ENCODE peak calls at places on chromosomes 5 and 9, in ten cellular contexts. One of them, this sample, is unnamed.

GRCh38 chr5:102781786-102782185 is 26.7 kb downstream of the PAM start:
- DNase-seq in T-cell: no peak
- DNase-seq in HS-5: no peak
- DNase-seq in NCI-H748 treated with DMSO at 0.1 percent for 48 hours: no peak
- DNase-seq in T-helper 22 cell: no peak
- DNase-seq in NCI-H1092: no peak
- DNase-seq in fibroblast of the aortic adventitia: no peak
- DNase-seq in RPMI8226: no peak
- DNase-seq in pancreas: no peak
- DNase-seq in HCT116: no peak
- DNase-seq in this sample: no peak

GRCh38 chr9:613771-614347 is 227.6 kb upstream of the DMRT1 start:
- DNase-seq in NCI-H1092: no peak
- DNase-seq in RPMI8226: peak
- DNase-seq in T-cell: peak
- DNase-seq in pancreas: peak
- DNase-seq in T-helper 22 cell: no peak
- DNase-seq in HCT116: peak
- DNase-seq in NCI-H748 treated with DMSO at 0.1 percent for 48 hours: peak
- DNase-seq in HS-5: peak
- DNase-seq in fibroblast of the aortic adventitia: peak
- DNase-seq in this sample: peak

GRCh38 chr9:25742241-25742640 is 64.0 kb upstream of the TUSC1 start:
- DNase-seq in HS-5: no peak
- DNase-seq in NCI-H748 treated with DMSO at 0.1 percent for 48 hours: no peak
- DNase-seq in fibroblast of the aortic adventitia: no peak
- DNase-seq in pancreas: no peak
- DNase-seq in T-helper 22 cell: no peak
- DNase-seq in NCI-H1092: no peak
- DNase-seq in HCT116: no peak
- DNase-seq in RPMI8226: no peak
- DNase-seq in T-cell: no peak
- DNase-seq in this sample: peak

GRCh38 chr5:168288349-168289245 is 2.8 kb upstream of the WWC1 start:
- DNase-seq in fibroblast of the aortic adventitia: no peak
- DNase-seq in T-helper 22 cell: no peak
- DNase-seq in T-cell: no peak
- DNase-seq in NCI-H748 treated with DMSO at 0.1 percent for 48 hours: no peak
- DNase-seq in HS-5: no peak
- DNase-seq in RPMI8226: no peak
- DNase-seq in HCT116: peak
- DNase-seq in NCI-H1092: no peak
- DNase-seq in pancreas: peak
- DNase-seq in this sample: peak

GRCh38 chr9:13278368-13279246 is 885 bp downstream of the MPDZ start:
- DNase-seq in HCT116: no peak
- DNase-seq in T-helper 22 cell: no peak
- DNase-seq in fibroblast of the aortic adventitia: peak
- DNase-seq in T-cell: no peak
- DNase-seq in NCI-H1092: peak
- DNase-seq in pancreas: peak
- DNase-seq in NCI-H748 treated with DMSO at 0.1 percent for 48 hours: peak
- DNase-seq in HS-5: no peak
- DNase-seq in RPMI8226: no peak
- DNase-seq in this sample: peak

GRCh38 chr9:136055715-136056545 is 39.2 kb downstream of the NACC2 start:
- DNase-seq in NCI-H1092: no peak
- DNase-seq in T-helper 22 cell: no peak
- DNase-seq in HS-5: no peak
- DNase-seq in RPMI8226: no peak
- DNase-seq in HCT116: no peak
- DNase-seq in fibroblast of the aortic adventitia: no peak
- DNase-seq in NCI-H748 treated with DMSO at 0.1 percent for 48 hours: no peak
- DNase-seq in T-cell: no peak
- DNase-seq in pancreas: no peak
- DNase-seq in this sample: no peak

GRCh38 chr5:137320056-137321045 is 178.8 kb downstream of the SPOCK1 start:
- DNase-seq in HS-5: peak
- DNase-seq in T-helper 22 cell: no peak
- DNase-seq in RPMI8226: peak
- DNase-seq in pancreas: no peak
- DNase-seq in HCT116: peak
- DNase-seq in NCI-H748 treated with DMSO at 0.1 percent for 48 hours: peak
- DNase-seq in T-cell: no peak
- DNase-seq in fibroblast of the aortic adventitia: peak
- DNase-seq in NCI-H1092: peak
- DNase-seq in this sample: peak

GRCh38 chr5:139998837-139999236 is 44.3 kb downstream of the NRG2 start:
- DNase-seq in NCI-H748 treated with DMSO at 0.1 percent for 48 hours: no peak
- DNase-seq in fibroblast of the aortic adventitia: no peak
- DNase-seq in T-cell: no peak
- DNase-seq in pancreas: no peak
- DNase-seq in HS-5: no peak
- DNase-seq in NCI-H1092: no peak
- DNase-seq in T-helper 22 cell: no peak
- DNase-seq in HCT116: no peak
- DNase-seq in RPMI8226: no peak
- DNase-seq in this sample: no peak

GRCh38 chr5:30390095-30390494 is 803.4 kb upstream of the CDH6 start:
- DNase-seq in NCI-H1092: no peak
- DNase-seq in fibroblast of the aortic adventitia: no peak
- DNase-seq in NCI-H748 treated with DMSO at 0.1 percent for 48 hours: no peak
- DNase-seq in HS-5: no peak
- DNase-seq in RPMI8226: no peak
- DNase-seq in pancreas: no peak
- DNase-seq in HCT116: no peak
- DNase-seq in T-helper 22 cell: no peak
- DNase-seq in T-cell: no peak
- DNase-seq in this sample: peak